ENCODE peak calls at places on chromosome 5, in five cellular contexts. One of them, this sample, is unnamed. For H3K4me1, the result is how much of the 10 kb centered on the place peaks cover.

GRCh38 chr5:73564018-73564417 is 1.4 kb downstream of the ANKRA2 start:
- DNase-seq in upper lobe of right lung: no peak
- DNase-seq in aorta: no peak
- DNase-seq in uterus: no peak
- DNase-seq in lower lobe of right lung: no peak
- DNase-seq in this sample: no peak

GRCh38 chr5:143649869-143650268 is 162.1 kb upstream of the HMHB1 start:
- DNase-seq in upper lobe of right lung: no peak
- DNase-seq in uterus: no peak
- DNase-seq in lower lobe of right lung: no peak
- DNase-seq in aorta: no peak
- DNase-seq in this sample: no peak

GRCh38 chr5:36656556-36656955 is 50.1 kb downstream of the SLC1A3 start:
- DNase-seq in uterus: no peak
- DNase-seq in upper lobe of right lung: no peak
- DNase-seq in lower lobe of right lung: no peak
- DNase-seq in aorta: no peak
- DNase-seq in this sample: no peak

GRCh38 chr5:146877783-146878470 is 630 bp downstream of the PPP2R2B start:
- DNase-seq in uterus: no peak
- DNase-seq in lower lobe of right lung: peak
- DNase-seq in upper lobe of right lung: peak
- DNase-seq in aorta: peak
- DNase-seq in this sample: no peak

GRCh38 chr5:53211799-53212198 is 102.2 kb upstream of the MOCS2 start:
- DNase-seq in upper lobe of right lung: no peak
- DNase-seq in aorta: no peak
- DNase-seq in lower lobe of right lung: no peak
- DNase-seq in uterus: no peak
- DNase-seq in this sample: no peak

GRCh38 chr5:129960831-129961230 is 56.6 kb downstream of the CHSY3 start:
- DNase-seq in upper lobe of right lung: no peak
- DNase-seq in lower lobe of right lung: no peak
- DNase-seq in uterus: no peak
- DNase-seq in aorta: no peak
- DNase-seq in this sample: no peak

GRCh38 chr5:134110382-134110781 is 4.1 kb upstream of the TCF7 start:
- DNase-seq in uterus: no peak
- DNase-seq in lower lobe of right lung: no peak
- DNase-seq in upper lobe of right lung: no peak
- DNase-seq in aorta: no peak
- DNase-seq in this sample: no peak

GRCh38 chr5:19987594-19988345 is at the start of gene CDH18:
- DNase-seq in upper lobe of right lung: peak
- DNase-seq in lower lobe of right lung: peak
- DNase-seq in uterus: no peak
- DNase-seq in aorta: no peak
- DNase-seq in this sample: peak

GRCh38 chr5:14880688-14881087 is 9.1 kb upstream of the ANKH start:
- DNase-seq in lower lobe of right lung: no peak
- DNase-seq in uterus: no peak
- DNase-seq in upper lobe of right lung: no peak
- DNase-seq in aorta: no peak
- DNase-seq in this sample: no peak

GRCh38 chr5:107365355-107366109 is 305.2 kb downstream of the EFNA5 start:
- DNase-seq in upper lobe of right lung: no peak
- DNase-seq in lower lobe of right lung: no peak
- DNase-seq in uterus: no peak
- DNase-seq in aorta: no peak
- DNase-seq in this sample: no peak

GRCh38 chr5:116454417-116454927 is 120.2 kb downstream of the SEMA6A start:
- DNase-seq in uterus: no peak
- DNase-seq in upper lobe of right lung: no peak
- DNase-seq in lower lobe of right lung: no peak
- DNase-seq in aorta: peak
- DNase-seq in this sample: no peak

GRCh38 chr5:143397302-143398052 is 6.0 kb downstream of the NR3C1 start:
- DNase-seq in lower lobe of right lung: no peak
- DNase-seq in uterus: no peak
- DNase-seq in aorta: no peak
- DNase-seq in upper lobe of right lung: no peak
- DNase-seq in this sample: no peak

GRCh38 chr5:157387683-157388093 is 72.3 kb upstream of the NIPAL4 start:
- DNase-seq in lower lobe of right lung: no peak
- DNase-seq in aorta: peak
- DNase-seq in upper lobe of right lung: no peak
- DNase-seq in uterus: peak
- DNase-seq in this sample: no peak

GRCh38 chr5:55853271-55853670 is 2.1 kb downstream of the IL31RA start:
- DNase-seq in upper lobe of right lung: no peak
- DNase-seq in lower lobe of right lung: no peak
- DNase-seq in aorta: no peak
- DNase-seq in uterus: no peak
- DNase-seq in this sample: no peak

GRCh38 chr5:113005454-113005853 is 28.9 kb downstream of the DCP2 start:
- DNase-seq in aorta: no peak
- DNase-seq in uterus: no peak
- DNase-seq in upper lobe of right lung: no peak
- DNase-seq in lower lobe of right lung: no peak
- DNase-seq in this sample: no peak

GRCh38 chr5:10703676-10704075 is 57.4 kb downstream of the DAP start:
- DNase-seq in upper lobe of right lung: no peak
- DNase-seq in lower lobe of right lung: no peak
- DNase-seq in aorta: no peak
- DNase-seq in uterus: no peak
- DNase-seq in this sample: peak

GRCh38 chr5:168699002-168699401 is 119.8 kb upstream of the PANK3 start:
- DNase-seq in upper lobe of right lung: no peak
- DNase-seq in uterus: no peak
- DNase-seq in aorta: peak
- DNase-seq in lower lobe of right lung: no peak
- DNase-seq in this sample: no peak

GRCh38 chr5:168705321-168705720 is 126.2 kb upstream of the PANK3 start:
- DNase-seq in uterus: no peak
- DNase-seq in aorta: no peak
- DNase-seq in lower lobe of right lung: no peak
- DNase-seq in upper lobe of right lung: no peak
- DNase-seq in this sample: no peak

GRCh38 chr5:168701641-168702040 is 122.5 kb upstream of the PANK3 start:
- DNase-seq in lower lobe of right lung: no peak
- DNase-seq in upper lobe of right lung: no peak
- DNase-seq in aorta: no peak
- DNase-seq in uterus: no peak
- DNase-seq in this sample: no peak

GRCh38 chr5:168706655-168707069 is 127.5 kb upstream of the PANK3 start:
- DNase-seq in aorta: no peak
- DNase-seq in lower lobe of right lung: no peak
- DNase-seq in upper lobe of right lung: no peak
- DNase-seq in uterus: no peak
- DNase-seq in this sample: no peak

GRCh38 chr5:168702511-168702910 is 123.3 kb upstream of the PANK3 start:
- DNase-seq in uterus: no peak
- DNase-seq in aorta: no peak
- DNase-seq in lower lobe of right lung: no peak
- DNase-seq in upper lobe of right lung: no peak
- DNase-seq in this sample: no peak
- H3K4me3 ChIP-seq in uterus: no peak
- H3K4me3 ChIP-seq in aorta: no peak
- H3K4me3 ChIP-seq in lower lobe of right lung: no peak
- H3K4me3 ChIP-seq in upper lobe of right lung: no peak
- H3K4me3 ChIP-seq in this sample: no peak

GRCh38 chr5:138965631-138966030 is 90.5 kb upstream of the LRRTM2 start:
- DNase-seq in aorta: no peak
- DNase-seq in upper lobe of right lung: peak
- DNase-seq in uterus: no peak
- DNase-seq in lower lobe of right lung: no peak
- DNase-seq in this sample: no peak

GRCh38 chr5:138969323-138970013 is 94.3 kb upstream of the LRRTM2 start:
- DNase-seq in upper lobe of right lung: no peak
- DNase-seq in lower lobe of right lung: no peak
- DNase-seq in aorta: no peak
- DNase-seq in uterus: no peak
- DNase-seq in this sample: no peak

GRCh38 chr5:138968601-138969000 is 93.5 kb upstream of the LRRTM2 start:
- DNase-seq in aorta: no peak
- DNase-seq in lower lobe of right lung: no peak
- DNase-seq in upper lobe of right lung: no peak
- DNase-seq in uterus: no peak
- DNase-seq in this sample: no peak

GRCh38 chr5:138966236-138966985 is 91.3 kb upstream of the LRRTM2 start:
- DNase-seq in upper lobe of right lung: peak
- DNase-seq in lower lobe of right lung: no peak
- DNase-seq in aorta: no peak
- DNase-seq in uterus: no peak
- DNase-seq in this sample: no peak

GRCh38 chr5:138967806-138968448 is 92.8 kb upstream of the LRRTM2 start:
- DNase-seq in aorta: no peak
- DNase-seq in upper lobe of right lung: peak
- DNase-seq in lower lobe of right lung: peak
- DNase-seq in uterus: no peak
- DNase-seq in this sample: peak
- H3K4me1 ChIP-seq in aorta: under half
- H3K4me1 ChIP-seq in upper lobe of right lung: under half
- H3K4me1 ChIP-seq in lower lobe of right lung: under half
- H3K4me1 ChIP-seq in uterus: under half
- H3K4me1 ChIP-seq in this sample: under half

GRCh38 chr5:181246276-181247050 is 2.8 kb upstream of the RACK1 start:
- DNase-seq in lower lobe of right lung: peak
- DNase-seq in uterus: peak
- DNase-seq in aorta: peak
- DNase-seq in upper lobe of right lung: peak
- DNase-seq in this sample: peak

GRCh38 chr5:181248277-181248676 is 4.6 kb upstream of the RACK1 start:
- DNase-seq in upper lobe of right lung: no peak
- DNase-seq in lower lobe of right lung: no peak
- DNase-seq in aorta: no peak
- DNase-seq in uterus: no peak
- DNase-seq in this sample: no peak

GRCh38 chr5:181243521-181244307 is at the start of gene RACK1:
- DNase-seq in lower lobe of right lung: peak
- DNase-seq in uterus: peak
- DNase-seq in upper lobe of right lung: peak
- DNase-seq in aorta: peak
- DNase-seq in this sample: peak

GRCh38 chr5:181243020-181243520 is 636 bp downstream of the RACK1 start:
- DNase-seq in upper lobe of right lung: no peak
- DNase-seq in uterus: no peak
- DNase-seq in aorta: no peak
- DNase-seq in lower lobe of right lung: no peak
- DNase-seq in this sample: no peak

GRCh38 chr5:181245427-181246275 is 1.9 kb upstream of the RACK1 start:
- DNase-seq in uterus: no peak
- DNase-seq in upper lobe of right lung: no peak
- DNase-seq in lower lobe of right lung: no peak
- DNase-seq in aorta: peak
- DNase-seq in this sample: no peak
- H3K4me3 ChIP-seq in uterus: peak
- H3K4me3 ChIP-seq in upper lobe of right lung: peak
- H3K4me3 ChIP-seq in lower lobe of right lung: peak
- H3K4me3 ChIP-seq in aorta: peak
- H3K4me3 ChIP-seq in this sample: peak

DNA sequence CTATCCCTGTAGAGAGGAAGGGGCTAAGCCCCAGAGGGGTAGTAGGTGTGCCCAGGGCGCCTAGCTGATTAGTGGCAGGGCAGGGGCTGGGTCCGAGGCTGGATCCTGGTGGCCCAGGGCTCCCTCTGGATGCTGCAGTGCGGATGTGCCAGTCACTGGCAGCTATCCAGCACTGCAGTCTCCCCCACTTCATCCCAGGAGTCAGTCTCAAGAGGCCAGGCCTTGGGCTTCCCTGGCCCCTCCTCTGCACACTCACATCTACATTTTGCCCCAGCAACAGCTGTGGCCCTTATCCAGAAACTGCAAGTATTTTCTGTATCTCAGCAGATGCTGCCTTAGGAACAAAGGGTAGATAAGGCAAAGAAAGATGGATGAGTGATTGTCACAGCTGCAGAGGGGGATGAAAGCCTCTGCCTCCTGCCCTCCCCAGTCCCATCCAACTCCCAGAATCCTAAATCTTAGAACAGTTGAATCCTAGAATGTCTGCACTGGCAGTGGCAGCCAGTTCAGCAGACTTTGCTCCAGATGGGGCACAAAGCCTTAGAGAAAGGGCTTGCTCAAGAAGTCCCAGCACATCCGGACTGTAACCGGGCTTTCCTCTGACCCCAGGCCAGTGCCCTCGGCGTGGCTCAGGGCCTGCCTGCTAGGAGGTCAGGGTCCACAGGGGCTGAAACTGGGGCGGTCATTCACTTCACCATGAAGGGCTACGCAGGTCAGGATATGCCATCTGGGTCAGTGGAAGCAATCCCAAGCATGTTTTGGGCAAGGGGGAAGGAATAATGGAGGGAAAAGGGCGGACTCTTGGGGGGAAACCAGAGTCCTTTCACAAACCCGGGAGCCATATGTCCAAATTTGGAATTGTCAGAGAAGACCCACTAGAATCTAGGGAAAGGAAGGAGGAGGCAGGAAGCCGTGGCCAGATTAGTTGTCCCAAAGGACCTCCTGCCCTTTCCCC is 1.5 kb downstream of the ANXA6 start:
- DNase-seq in aorta: no peak
- DNase-seq in lower lobe of right lung: no peak
- DNase-seq in uterus: peak
- DNase-seq in upper lobe of right lung: no peak
- DNase-seq in this sample: no peak
- H3K4me1 ChIP-seq in aorta: under half
- H3K4me1 ChIP-seq in lower lobe of right lung: half or more
- H3K4me1 ChIP-seq in uterus: under half
- H3K4me1 ChIP-seq in upper lobe of right lung: half or more
- H3K4me1 ChIP-seq in this sample: under half

DNA sequence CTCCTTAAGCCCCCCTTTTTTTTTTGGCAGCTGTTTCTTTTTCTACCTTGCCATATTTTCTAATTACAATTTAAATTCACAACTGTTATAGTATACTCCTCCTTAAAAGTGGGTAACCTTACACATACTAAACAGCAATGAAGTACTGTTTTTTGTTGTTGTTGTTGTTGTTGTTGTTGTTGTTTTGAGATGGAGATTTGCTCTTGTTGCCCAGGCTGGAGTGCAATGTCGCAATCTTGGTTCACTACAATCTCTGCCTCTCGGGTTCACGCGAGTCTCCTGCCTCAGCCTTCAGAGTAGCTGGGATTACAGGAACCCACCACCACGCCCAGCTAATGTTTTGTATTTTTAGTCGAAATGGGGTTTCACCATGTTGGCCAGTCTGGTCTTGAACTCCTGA is 669.1 kb upstream of the CDH6 start:
- DNase-seq in lower lobe of right lung: no peak
- DNase-seq in aorta: no peak
- DNase-seq in uterus: no peak
- DNase-seq in upper lobe of right lung: no peak
- DNase-seq in this sample: no peak
- H3K4me3 ChIP-seq in lower lobe of right lung: no peak
- H3K4me3 ChIP-seq in aorta: no peak
- H3K4me3 ChIP-seq in uterus: no peak
- H3K4me3 ChIP-seq in upper lobe of right lung: no peak
- H3K4me3 ChIP-seq in this sample: no peak

GRCh38 chr5:42881416-42882109 is 69.9 kb upstream of the SELENOP start:
- DNase-seq in upper lobe of right lung: no peak
- DNase-seq in lower lobe of right lung: no peak
- DNase-seq in uterus: no peak
- DNase-seq in aorta: no peak
- DNase-seq in this sample: no peak
- H3K4me1 ChIP-seq in upper lobe of right lung: under half
- H3K4me1 ChIP-seq in lower lobe of right lung: under half
- H3K4me1 ChIP-seq in uterus: under half
- H3K4me1 ChIP-seq in aorta: under half
- H3K4me1 ChIP-seq in this sample: under half